ENCODE peak calls at places on chromosomes 11 and 22, in seven cellular contexts. L is GM20000; S is stimulated activated CD8-positive, alpha-beta memory T cell treated with anti-CD3 and anti-CD28 coated beads, Interleukin-4, amount 100 ng/mL, for 24 hours; R is mucosa of gallbladder; N is RWPE1; B is gastrocnemius medialis; C is NCI-H460. F is an unnamed sample.

GRCh38 chr22:38745676-38746460 is 9.9 kb downstream of the SUN2 start:
- DNase-seq in B (no peak), L (no peak), R (no peak), N (no peak), S (no peak), C (no peak), F (no peak)

GRCh38 chr22:17695986-17696385 is 57.4 kb downstream of the BCL2L13 start:
- DNase-seq in L (no peak), C (no peak), B (no peak), R (no peak), N (no peak), S (no peak), F (no peak)

GRCh38 chr11:76674517-76675400 is 4.2 kb upstream of the LRRC32 start:
- DNase-seq in B (no peak), L (peak; percentile 58), N (no peak), R (no peak), C (no peak), S (no peak), F (no peak)

GRCh38 chr11:94706211-94706610 is 61.9 kb upstream of the AMOTL1 start:
- DNase-seq in S (no peak), N (peak; percentile 95), C (no peak), B (peak; percentile 71), L (no peak), R (no peak), F (no peak)

GRCh38 chr22:37607912-37608476 is 640 bp upstream of the GGA1 start:
- DNase-seq in S (no peak), N (no peak), B (no peak), R (no peak), L (peak; percentile 25), C (peak; percentile 11), F (no peak)

GRCh38 chr22:20957691-20958440 is 9.2 kb upstream of the AIFM3 start:
- DNase-seq in B (no peak), N (no peak), L (peak; percentile 81), S (no peak), R (no peak), C (peak; percentile 30), F (no peak)

GRCh38 chr22:20392983-20393704 is 807 bp upstream of the ZNF74 start:
- DNase-seq in R (no peak), B (no peak), C (no peak), N (no peak), L (no peak), S (peak; percentile 2), F (no peak)

GRCh38 chr22:45599836-45600577 is 71.6 kb upstream of the ATXN10 start:
- DNase-seq in L (no peak), R (no peak), B (no peak), S (no peak), C (no peak), N (no peak), F (no peak)

GRCh38 chr11:86717817-86718501 is 45.5 kb upstream of the ME3 start:
- DNase-seq in N (no peak), S (no peak), B (no peak), R (no peak), C (no peak), L (no peak), F (no peak)

GRCh38 chr11:132911186-132911585 is 621.1 kb downstream of the OPCML start:
- DNase-seq in L (no peak), C (no peak), N (peak; percentile 8), R (peak; percentile 91), S (no peak), B (no peak), F (no peak)

GRCh38 chr22:27377901-27378300 is 423.7 kb downstream of the MN1 start:
- DNase-seq in L (no peak), C (no peak), S (no peak), R (no peak), N (no peak), B (no peak), F (no peak)

GRCh38 chr11:31521497-31522150 is 12.1 kb downstream of the ELP4 start:
- DNase-seq in R (peak; percentile 22), L (no peak), C (no peak), S (no peak), N (no peak), B (no peak), F (no peak)

GRCh38 chr11:121226415-121227263 is 65.9 kb upstream of the SC5D start:
- DNase-seq in C (no peak), R (no peak), S (no peak), L (no peak), N (no peak), B (no peak), F (no peak)

GRCh38 chr11:121415861-121416260 is 36.3 kb upstream of the SORL1 start:
- DNase-seq in R (peak; percentile 36), S (no peak), N (peak; percentile 41), L (no peak), C (no peak), B (no peak), F (no peak)

GRCh38 chr22:30655532-30655931 is 12.1 kb downstream of the DUSP18 start:
- DNase-seq in N (no peak), C (no peak), L (no peak), B (no peak), R (no peak), S (no peak), F (no peak)

GRCh38 chr22:47633111-47633510 is 870.7 kb downstream of the TBC1D22A start:
- DNase-seq in B (no peak), L (no peak), N (no peak), C (no peak), R (no peak), S (no peak), F (no peak)

GRCh38 chr22:42565956-42566355 is 12.2 kb downstream of the SERHL2 start:
- DNase-seq in L (no peak), N (no peak), S (no peak), C (no peak), B (no peak), R (no peak), F (no peak)

GRCh38 chr22:21816787-21817496 is 50.5 kb downstream of the MAPK1 start:
- DNase-seq in B (no peak), C (peak; percentile 8), S (no peak), R (peak; percentile 27), L (peak; percentile 65), N (peak; percentile 68), F (no peak)

GRCh38 chr22:26474687-26475086 is 8.9 kb downstream of the HPS4 start:
- DNase-seq in B (no peak), N (no peak), C (no peak), R (no peak), L (no peak), S (no peak), F (no peak)

GRCh38 chr11:21229224-21229623 is 559.8 kb downstream of the NELL1 start:
- DNase-seq in S (no peak), L (no peak), C (no peak), B (no peak), N (no peak), R (no peak), F (no peak)

GRCh38 chr11:129865701-129866100 is 29.7 kb downstream of the NFRKB start:
- DNase-seq in L (no peak), B (no peak), C (no peak), N (no peak), S (no peak), R (no peak), F (no peak)

GRCh38 chr11:57729479-57729878 is 11.8 kb upstream of the SELENOH start:
- DNase-seq in S (no peak), B (no peak), R (no peak), L (no peak), N (no peak), C (no peak), F (no peak)

GRCh38 chr11:11510939-11511338 is 110.9 kb downstream of the GALNT18 start:
- DNase-seq in B (peak; percentile 44), N (no peak), R (no peak), S (no peak), L (no peak), C (no peak), F (no peak)

GRCh38 chr22:27637604-27638003 is 164.0 kb downstream of the MN1 start:
- DNase-seq in N (peak; percentile 38), C (no peak), R (peak; percentile 27), L (no peak), S (no peak), B (no peak), F (no peak)

GRCh38 chr11:108241370-108242037 is 18.6 kb downstream of the ATM start:
- DNase-seq in C (no peak), S (peak; percentile 32), R (no peak), N (no peak), B (no peak), L (no peak), F (no peak)

GRCh38 chr22:25970348-25970995 is 198.8 kb upstream of the SEZ6L start:
- DNase-seq in N (no peak), R (no peak), L (no peak), S (no peak), C (no peak), B (peak; percentile 42), F (no peak)

GRCh38 chr11:126329644-126330200 is 25.8 kb upstream of the ST3GAL4 start:
- DNase-seq in N (no peak), L (no peak), B (no peak), C (no peak), S (no peak), R (no peak), F (no peak)

GRCh38 chr11:44955019-44955738 is 4.5 kb upstream of the TP53I11 start:
- DNase-seq in S (no peak), B (peak; percentile 55), C (no peak), L (no peak), N (peak; percentile 56), R (peak; percentile 62), F (no peak)

GRCh38 chr11:102458531-102458930 is 6.0 kb upstream of the TMEM123 start:
- DNase-seq in R (no peak), S (no peak), C (no peak), N (no peak), L (no peak), B (no peak), F (no peak)

GRCh38 chr22:32660292-32660691 is 141.2 kb upstream of the TIMP3 start:
- DNase-seq in C (peak; percentile 15), N (peak; percentile 65), R (peak; percentile 64), B (peak; percentile 52), L (peak; percentile 67), S (peak; percentile 29), F (peak; percentile 12)

GRCh38 chr11:131370901-131371790 is 731 bp downstream of the NTM start:
- DNase-seq in N (no peak), R (no peak), B (no peak), S (no peak), L (no peak), C (no peak), F (no peak)

GRCh38 chr11:124898711-124899110 is 1.0 kb upstream of the ROBO4 start:
- DNase-seq in B (no peak), N (peak; percentile 50), L (no peak), R (peak; percentile 10), S (no peak), C (no peak), F (peak; percentile 76)

GRCh38 chr11:66280428-66280827 is 2.5 kb downstream of the CNIH2 start:
- DNase-seq in N (no peak), C (no peak), L (no peak), S (no peak), B (no peak), R (no peak), F (no peak)

GRCh38 chr11:62974848-62975522 is 9.8 kb downstream of the SLC22A6 start:
- DNase-seq in C (peak; percentile 14), B (no peak), L (peak; percentile 34), R (peak; percentile 24), S (no peak), N (no peak), F (no peak)

GRCh38 chr11:79100093-79100704 is 340.6 kb downstream of the TENM4 start:
- DNase-seq in L (peak; percentile 79), B (no peak), R (peak; percentile 16), N (peak; percentile 76), C (peak; percentile 12), S (no peak), F (no peak)

GRCh38 chr11:95660038-95660437 is 129.5 kb downstream of the FAM76B start:
- DNase-seq in S (no peak), C (no peak), B (no peak), N (no peak), R (no peak), L (no peak), F (no peak)

GRCh38 chr11:133153031-133153430 is 379.3 kb downstream of the OPCML start:
- DNase-seq in R (no peak), C (no peak), L (no peak), S (no peak), B (no peak), N (no peak), F (no peak)

GRCh38 chr11:69928124-69928523 is 108.9 kb upstream of the FGF3 start:
- DNase-seq in S (no peak), L (no peak), R (no peak), B (no peak), N (no peak), C (no peak), F (no peak)

F was measured in anterior cingulate cortex.